ENCODE peak calls at places on chromosomes 13 and 19, in seven cellular contexts. One of them, this sample, is unnamed.

GRCh38 chr19:53101518-53101917 is 1.7 kb downstream of the ZNF160 start:
- DNase-seq in breast epithelium: no peak
- DNase-seq in sigmoid colon: no peak
- DNase-seq in endothelial cell of umbilical vein: no peak
- DNase-seq in H1: no peak
- DNase-seq in GM23338: peak; percentile 21
- DNase-seq in Panc1: no peak
- DNase-seq in this sample: peak; percentile 52

GRCh38 chr19:5314012-5314906 is 26.4 kb downstream of the PTPRS start:
- DNase-seq in breast epithelium: no peak
- DNase-seq in sigmoid colon: no peak
- DNase-seq in endothelial cell of umbilical vein: no peak
- DNase-seq in H1: no peak
- DNase-seq in GM23338: no peak
- DNase-seq in Panc1: peak; percentile 39
- DNase-seq in this sample: no peak

GRCh38 chr19:39568604-39569003 is 28.6 kb upstream of the EID2 start:
- DNase-seq in breast epithelium: no peak
- DNase-seq in sigmoid colon: no peak
- DNase-seq in endothelial cell of umbilical vein: no peak
- DNase-seq in H1: no peak
- DNase-seq in GM23338: no peak
- DNase-seq in Panc1: peak; percentile 83
- DNase-seq in this sample: no peak

GRCh38 chr13:106132216-106132615 is 403.2 kb downstream of the EFNB2 start:
- DNase-seq in breast epithelium: no peak
- DNase-seq in sigmoid colon: no peak
- DNase-seq in endothelial cell of umbilical vein: no peak
- DNase-seq in H1: no peak
- DNase-seq in GM23338: no peak
- DNase-seq in Panc1: no peak
- DNase-seq in this sample: no peak

GRCh38 chr13:99980201-99981114 is 1.1 kb upstream of the ZIC2 start:
- DNase-seq in breast epithelium: no peak
- DNase-seq in sigmoid colon: no peak
- DNase-seq in endothelial cell of umbilical vein: peak; percentile 47
- DNase-seq in H1: no peak
- DNase-seq in GM23338: peak; percentile 85
- DNase-seq in Panc1: no peak
- DNase-seq in this sample: no peak

GRCh38 chr19:16850133-16850532 is 20.9 kb downstream of the SIN3B start:
- DNase-seq in breast epithelium: no peak
- DNase-seq in sigmoid colon: no peak
- DNase-seq in endothelial cell of umbilical vein: no peak
- DNase-seq in H1: no peak
- DNase-seq in GM23338: no peak
- DNase-seq in Panc1: no peak
- DNase-seq in this sample: no peak

GRCh38 chr19:3605361-3605760 is 1.3 kb downstream of the TBXA2R start:
- DNase-seq in breast epithelium: no peak
- DNase-seq in sigmoid colon: no peak
- DNase-seq in endothelial cell of umbilical vein: no peak
- DNase-seq in H1: no peak
- DNase-seq in GM23338: no peak
- DNase-seq in Panc1: no peak
- DNase-seq in this sample: no peak

GRCh38 chr19:6677924-6678689 is 8.1 kb upstream of the TNFSF14 start:
- DNase-seq in breast epithelium: no peak
- DNase-seq in sigmoid colon: peak; percentile 53
- DNase-seq in endothelial cell of umbilical vein: no peak
- DNase-seq in H1: no peak
- DNase-seq in GM23338: peak; percentile 84
- DNase-seq in Panc1: no peak
- DNase-seq in this sample: no peak

GRCh38 chr19:49927526-49928264 is 1.3 kb upstream of the ATF5 start:
- DNase-seq in breast epithelium: no peak
- DNase-seq in sigmoid colon: no peak
- DNase-seq in endothelial cell of umbilical vein: no peak
- DNase-seq in H1: no peak
- DNase-seq in GM23338: no peak
- DNase-seq in Panc1: no peak
- DNase-seq in this sample: no peak

GRCh38 chr13:29953542-29953941 is 103.1 kb upstream of the UBL3 start:
- DNase-seq in breast epithelium: no peak
- DNase-seq in sigmoid colon: no peak
- DNase-seq in endothelial cell of umbilical vein: no peak
- DNase-seq in H1: no peak
- DNase-seq in GM23338: no peak
- DNase-seq in Panc1: no peak
- DNase-seq in this sample: no peak

GRCh38 chr13:47004022-47004421 is 107.2 kb upstream of the HTR2A start:
- DNase-seq in breast epithelium: no peak
- DNase-seq in sigmoid colon: no peak
- DNase-seq in endothelial cell of umbilical vein: no peak
- DNase-seq in H1: no peak
- DNase-seq in GM23338: no peak
- DNase-seq in Panc1: no peak
- DNase-seq in this sample: no peak

GRCh38 chr13:68944272-68944671 is 1163.4 kb upstream of the ATXN8OS start:
- DNase-seq in breast epithelium: no peak
- DNase-seq in sigmoid colon: no peak
- DNase-seq in endothelial cell of umbilical vein: no peak
- DNase-seq in H1: no peak
- DNase-seq in GM23338: no peak
- DNase-seq in Panc1: no peak
- DNase-seq in this sample: no peak
- TF ChIP-seq POLR2AphosphoS5 in breast epithelium: no peak
- TF ChIP-seq POLR2AphosphoS5 in sigmoid colon: no peak
- TF ChIP-seq POLR2AphosphoS5 in endothelial cell of umbilical vein: no peak
- TF ChIP-seq POLR2AphosphoS5 in H1: no peak
- TF ChIP-seq POLR2AphosphoS5 in GM23338: no peak
- TF ChIP-seq POLR2AphosphoS5 in Panc1: no peak
- TF ChIP-seq POLR2AphosphoS5 in this sample: no peak

DNA sequence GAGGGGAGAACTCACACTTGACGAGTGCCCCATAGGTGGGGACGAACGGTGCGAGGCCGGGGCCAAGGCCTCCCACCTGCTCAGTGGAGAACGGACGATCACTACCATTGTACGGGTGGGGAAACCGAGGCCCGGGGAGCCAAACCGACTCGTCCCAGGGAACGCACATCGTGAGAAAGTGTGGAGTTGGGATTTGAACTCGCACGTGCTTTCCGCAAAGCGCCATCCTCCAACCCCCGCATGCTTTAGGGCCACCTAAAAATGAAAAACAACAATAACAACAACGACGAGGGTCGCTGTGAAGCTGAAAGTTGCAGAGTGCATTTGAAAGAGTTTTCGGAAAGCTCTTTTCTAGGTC is 458 bp downstream of the ARHGEF1 start:
- DNase-seq in breast epithelium: no peak
- DNase-seq in sigmoid colon: no peak
- DNase-seq in endothelial cell of umbilical vein: no peak
- DNase-seq in H1: no peak
- DNase-seq in GM23338: no peak
- DNase-seq in Panc1: no peak
- DNase-seq in this sample: no peak
- TF ChIP-seq POLR2AphosphoS5 in breast epithelium: no peak
- TF ChIP-seq POLR2AphosphoS5 in sigmoid colon: no peak
- TF ChIP-seq POLR2AphosphoS5 in endothelial cell of umbilical vein: no peak
- TF ChIP-seq POLR2AphosphoS5 in H1: no peak
- TF ChIP-seq POLR2AphosphoS5 in GM23338: no peak
- TF ChIP-seq POLR2AphosphoS5 in Panc1: no peak
- TF ChIP-seq POLR2AphosphoS5 in this sample: no peak

GRCh38 chr13:44142540-44142867 is 231.1 kb upstream of the SERP2 start:
- DNase-seq in breast epithelium: no peak
- DNase-seq in sigmoid colon: no peak
- DNase-seq in endothelial cell of umbilical vein: no peak
- DNase-seq in H1: no peak
- DNase-seq in GM23338: peak; percentile 25
- DNase-seq in Panc1: no peak
- DNase-seq in this sample: no peak

GRCh38 chr13:44142911-44143665 is 230.5 kb upstream of the SERP2 start:
- DNase-seq in breast epithelium: no peak
- DNase-seq in sigmoid colon: no peak
- DNase-seq in endothelial cell of umbilical vein: peak; percentile 28
- DNase-seq in H1: no peak
- DNase-seq in GM23338: no peak
- DNase-seq in Panc1: no peak
- DNase-seq in this sample: no peak

GRCh38 chr13:44141213-44141724 is 232.4 kb upstream of the SERP2 start:
- DNase-seq in breast epithelium: no peak
- DNase-seq in sigmoid colon: no peak
- DNase-seq in endothelial cell of umbilical vein: no peak
- DNase-seq in H1: no peak
- DNase-seq in GM23338: peak; percentile 47
- DNase-seq in Panc1: no peak
- DNase-seq in this sample: no peak

GRCh38 chr13:44141725-44142539 is 231.7 kb upstream of the SERP2 start:
- DNase-seq in breast epithelium: peak; percentile 98
- DNase-seq in sigmoid colon: peak; percentile 99
- DNase-seq in endothelial cell of umbilical vein: peak; percentile 96
- DNase-seq in H1: peak; percentile 78
- DNase-seq in GM23338: peak; percentile 95
- DNase-seq in Panc1: peak; percentile 50
- DNase-seq in this sample: peak; percentile 82

GRCh38 chr13:44140146-44140545 is 233.5 kb upstream of the SERP2 start:
- DNase-seq in breast epithelium: no peak
- DNase-seq in sigmoid colon: no peak
- DNase-seq in endothelial cell of umbilical vein: no peak
- DNase-seq in H1: no peak
- DNase-seq in GM23338: peak; percentile 60
- DNase-seq in Panc1: no peak
- DNase-seq in this sample: no peak
- TF ChIP-seq POLR2AphosphoS5 in breast epithelium: no peak
- TF ChIP-seq POLR2AphosphoS5 in sigmoid colon: no peak
- TF ChIP-seq POLR2AphosphoS5 in endothelial cell of umbilical vein: no peak
- TF ChIP-seq POLR2AphosphoS5 in H1: no peak
- TF ChIP-seq POLR2AphosphoS5 in GM23338: no peak
- TF ChIP-seq POLR2AphosphoS5 in Panc1: no peak
- TF ChIP-seq POLR2AphosphoS5 in this sample: no peak

GRCh38 chr13:89650226-89650625 is 1697.3 kb upstream of the MIR17HG start:
- DNase-seq in breast epithelium: no peak
- DNase-seq in sigmoid colon: no peak
- DNase-seq in endothelial cell of umbilical vein: no peak
- DNase-seq in H1: no peak
- DNase-seq in GM23338: no peak
- DNase-seq in Panc1: no peak
- DNase-seq in this sample: no peak
- TF ChIP-seq POLR2AphosphoS5 in breast epithelium: no peak
- TF ChIP-seq POLR2AphosphoS5 in sigmoid colon: no peak
- TF ChIP-seq POLR2AphosphoS5 in endothelial cell of umbilical vein: no peak
- TF ChIP-seq POLR2AphosphoS5 in H1: no peak
- TF ChIP-seq POLR2AphosphoS5 in GM23338: no peak
- TF ChIP-seq POLR2AphosphoS5 in Panc1: no peak
- TF ChIP-seq POLR2AphosphoS5 in this sample: no peak

DNA sequence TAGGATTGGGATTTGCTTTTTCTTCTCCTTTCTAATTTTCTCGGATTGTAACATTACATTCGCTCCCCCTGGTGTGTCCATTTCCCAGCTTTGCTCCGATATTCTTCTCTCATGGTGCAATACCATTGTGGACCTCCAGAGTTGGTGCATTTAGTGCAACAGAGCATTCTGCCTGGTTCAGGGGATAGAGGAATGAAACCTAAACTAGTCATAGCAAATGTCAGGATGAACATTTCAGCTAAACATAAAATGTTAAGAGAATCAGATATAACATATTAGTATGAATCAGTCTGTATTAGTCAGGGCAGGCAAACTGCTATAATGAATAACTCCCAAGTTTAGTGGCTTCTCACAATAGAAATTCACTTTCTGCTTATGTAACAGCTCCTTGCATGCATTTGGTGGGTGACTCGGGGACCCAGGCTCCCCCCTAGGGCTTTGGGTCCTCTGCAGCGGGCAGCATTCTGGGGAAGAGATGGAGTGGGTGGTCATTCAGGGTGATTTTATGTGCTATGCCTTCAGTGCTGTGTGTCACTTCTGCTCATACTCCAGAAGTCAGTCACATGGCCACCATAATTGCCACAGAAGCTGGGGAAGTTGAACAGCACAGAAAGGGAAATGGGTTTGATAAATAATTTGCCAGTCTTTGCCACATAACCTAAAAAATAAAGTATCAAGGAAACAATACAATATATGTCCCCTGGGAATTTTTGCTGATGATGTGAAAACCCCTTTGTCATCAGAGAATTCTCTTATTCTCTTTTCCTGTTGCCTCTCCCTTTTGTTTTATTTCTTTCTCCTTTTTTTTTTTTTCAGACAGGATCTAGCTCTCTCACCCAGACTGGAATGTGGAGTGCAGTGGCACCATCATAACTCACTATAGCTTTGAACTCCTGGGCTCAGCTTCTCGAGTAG is 111.0 kb downstream of the HSPH1 start:
- DNase-seq in breast epithelium: no peak
- DNase-seq in sigmoid colon: no peak
- DNase-seq in endothelial cell of umbilical vein: no peak
- DNase-seq in H1: no peak
- DNase-seq in GM23338: no peak
- DNase-seq in Panc1: no peak
- DNase-seq in this sample: no peak
- TF ChIP-seq POLR2AphosphoS5 in breast epithelium: no peak
- TF ChIP-seq POLR2AphosphoS5 in sigmoid colon: no peak
- TF ChIP-seq POLR2AphosphoS5 in endothelial cell of umbilical vein: no peak
- TF ChIP-seq POLR2AphosphoS5 in H1: no peak
- TF ChIP-seq POLR2AphosphoS5 in GM23338: no peak
- TF ChIP-seq POLR2AphosphoS5 in Panc1: no peak
- TF ChIP-seq POLR2AphosphoS5 in this sample: no peak

This sample was measured in HL-60.